ENCODE peak calls at places on chromosomes 16 and 17, in seven cellular contexts. I is mucosa of descending colon; H is stimulated activated CD4-positive, alpha-beta T cell treated with anti-CD3 and anti-CD28 coated beads, Interleukin-1b, Interleukin-23, amount 100 ng/mL, for 1 hour; Z is caudate nucleus; X is SJSA1; B is astrocyte of the spinal cord; P is CD4-positive, alpha-beta T cell. T is an unnamed sample.

GRCh38 chr16:15427648-15428239 is 6.6 kb upstream of the BMERB1 start:
- DNase-seq in I (peak; percentile 80), X (peak; percentile 67), P (peak; percentile 51), H (peak; percentile 34), B (peak; percentile 82), Z (peak; percentile 41), T (peak; percentile 62)

GRCh38 chr16:88577166-88577565 is 7.0 kb downstream of the ZC3H18 start:
- DNase-seq in H (no peak), P (no peak), X (no peak), Z (no peak), B (no peak), I (no peak), T (no peak)

GRCh38 chr17:58046230-58047094 is 36.8 kb upstream of the DYNLL2 start:
- DNase-seq in B (no peak), P (no peak), X (no peak), H (no peak), Z (no peak), I (no peak), T (no peak)

GRCh38 chr17:42045719-42046118 is 4.7 kb downstream of the C17orf113 start:
- DNase-seq in Z (no peak), I (no peak), B (no peak), H (no peak), P (no peak), X (no peak), T (no peak)

GRCh38 chr16:90046971-90047713 is 27.9 kb upstream of the DBNDD1 start:
- DNase-seq in P (no peak), Z (no peak), I (peak; percentile 27), X (peak; percentile 63), H (no peak), B (peak; percentile 41), T (peak; percentile 80)

GRCh38 chr17:45758544-45758943 is 25.6 kb upstream of the CRHR1 start:
- DNase-seq in H (no peak), X (no peak), B (no peak), Z (no peak), I (no peak), P (no peak), T (no peak)

GRCh38 chr17:4499431-4500187 is 928 bp downstream of the SPNS2 start:
- DNase-seq in Z (peak; percentile 24), I (no peak), X (no peak), P (peak; percentile 7), H (no peak), B (no peak), T (no peak)

GRCh38 chr17:49861150-49861884 is 13.4 kb upstream of the TAC4 start:
- DNase-seq in P (peak; percentile 40), X (peak; percentile 48), B (peak; percentile 7), Z (no peak), H (peak; percentile 47), I (peak; percentile 57), T (no peak)

GRCh38 chr17:35519442-35519841 is 18.0 kb downstream of the SLFN12L start:
- DNase-seq in Z (no peak), H (no peak), B (no peak), P (no peak), I (no peak), X (no peak), T (no peak)

GRCh38 chr17:4987767-4988083 is 250 bp upstream of the CAMTA2 start:
- DNase-seq in H (no peak), B (peak; percentile 34), P (no peak), Z (no peak), X (no peak), I (no peak), T (no peak)

GRCh38 chr16:56812884-56813283 is 52.1 kb upstream of the SLC12A3 start:
- DNase-seq in P (no peak), B (peak; percentile 53), Z (no peak), X (no peak), I (no peak), H (no peak), T (no peak)

GRCh38 chr16:50427107-50427506 is 58.3 kb upstream of the BRD7 start:
- DNase-seq in I (no peak), B (no peak), P (no peak), X (no peak), H (no peak), Z (no peak), T (no peak)

GRCh38 chr16:11547517-11547916 is 39.2 kb downstream of the LITAF start:
- DNase-seq in X (no peak), B (no peak), Z (peak; percentile 67), P (no peak), H (no peak), I (no peak), T (no peak)

GRCh38 chr17:6496116-6496481 is 51.8 kb downstream of the PIMREG start:
- DNase-seq in I (no peak), X (no peak), P (no peak), H (no peak), Z (no peak), B (no peak), T (no peak)

GRCh38 chr17:50672831-50673551 is 34.7 kb downstream of the ANKRD40 start:
- DNase-seq in P (no peak), Z (no peak), X (no peak), H (no peak), B (no peak), I (no peak), T (no peak)

GRCh38 chr16:89166696-89167424 is 4.7 kb upstream of the CDH15 start:
- DNase-seq in H (no peak), X (no peak), I (no peak), B (no peak), Z (no peak), P (no peak), T (no peak)

GRCh38 chr16:80628254-80628653 is 87.5 kb downstream of the DYNLRB2 start:
- DNase-seq in I (no peak), X (no peak), P (no peak), H (no peak), Z (no peak), B (no peak), T (no peak)

GRCh38 chr17:79696159-79696982 is 34.4 kb upstream of the ENPP7 start:
- DNase-seq in X (no peak), Z (no peak), B (peak; percentile 3), I (no peak), P (no peak), H (no peak), T (no peak)

GRCh38 chr17:45983614-45984310 is 15.3 kb upstream of the STH start:
- DNase-seq in H (no peak), X (no peak), B (no peak), P (no peak), Z (no peak), I (no peak), T (no peak)

GRCh38 chr16:69089091-69089912 is 16.2 kb upstream of the HAS3 start:
- DNase-seq in X (no peak), B (no peak), H (no peak), P (no peak), Z (peak; percentile 46), I (no peak), T (peak; percentile 40)

GRCh38 chr16:85555549-85556455 is 57.3 kb upstream of the GSE1 start:
- DNase-seq in Z (no peak), X (peak; percentile 43), H (no peak), I (peak; percentile 78), P (no peak), B (peak; percentile 57), T (peak; percentile 55)

GRCh38 chr16:73572135-73572534 is 524.2 kb upstream of the ZFHX3 start:
- DNase-seq in B (no peak), X (no peak), P (no peak), H (no peak), I (peak; percentile 16), Z (no peak), T (peak; percentile 58)

GRCh38 chr17:76511562-76512365 is 10.5 kb upstream of the RHBDF2 start:
- DNase-seq in X (no peak), B (no peak), P (no peak), H (no peak), I (no peak), Z (no peak), T (no peak)

GRCh38 chr17:80012156-80012555 is 23.5 kb downstream of the TBC1D16 start:
- DNase-seq in H (no peak), Z (no peak), X (no peak), I (no peak), B (no peak), P (no peak), T (no peak)

GRCh38 chr17:16923904-16924700 is 47.8 kb downstream of the TNFRSF13B start:
- DNase-seq in B (no peak), Z (no peak), X (no peak), P (no peak), H (no peak), I (no peak), T (peak; percentile 15)

GRCh38 chr16:49550666-49551065 is 177.1 kb downstream of the C16orf78 start:
- DNase-seq in P (no peak), I (no peak), X (no peak), Z (no peak), B (no peak), H (no peak), T (no peak)

GRCh38 chr16:9072806-9073341 is 18.6 kb upstream of the HAPSTR1 start:
- DNase-seq in I (no peak), X (peak; percentile 78), H (no peak), P (no peak), Z (no peak), B (peak; percentile 93), T (no peak)

GRCh38 chr16:30619207-30619606 is 9.0 kb upstream of the ZNF689 start:
- DNase-seq in P (no peak), Z (no peak), I (no peak), X (no peak), B (no peak), H (no peak), T (no peak)

GRCh38 chr17:77734371-77735050 is 224.0 kb upstream of the TNRC6C start:
- DNase-seq in I (peak; percentile 67), H (no peak), X (no peak), P (no peak), B (no peak), Z (peak; percentile 76), T (peak; percentile 53)

GRCh38 chr16:27945233-27945975 is 118.1 kb downstream of the GSG1L start:
- DNase-seq in X (no peak), Z (no peak), H (no peak), I (no peak), P (no peak), B (no peak), T (peak; percentile 9)

GRCh38 chr17:8022358-8023038 is 16.4 kb upstream of the ALOX15B start:
- DNase-seq in B (no peak), Z (no peak), P (no peak), I (no peak), X (no peak), H (no peak), T (no peak)

GRCh38 chr17:75110307-75110937 is 653 bp downstream of the ARMC7 start:
- DNase-seq in B (no peak), Z (no peak), X (no peak), I (peak; percentile 57), H (no peak), P (no peak), T (peak; percentile 47)

GRCh38 chr17:21089145-21089544 is 37.6 kb upstream of the DHRS7B start:
- DNase-seq in I (no peak), Z (no peak), X (peak; percentile 6), B (no peak), H (no peak), P (no peak), T (no peak)

GRCh38 chr16:5175263-5175662 is 77.7 kb upstream of the EEF2KMT start:
- DNase-seq in H (no peak), I (peak; percentile 45), Z (no peak), B (no peak), X (no peak), P (no peak), T (no peak)

GRCh38 chr17:72386619-72387237 is 265.9 kb downstream of the SOX9 start:
- DNase-seq in B (peak; percentile 32), H (no peak), Z (no peak), X (peak; percentile 97), I (no peak), P (no peak), T (no peak)

GRCh38 chr17:32523017-32523680 is 36.4 kb downstream of the CDK5R1 start:
- DNase-seq in B (no peak), H (no peak), X (no peak), P (no peak), Z (no peak), I (peak; percentile 31), T (no peak)

GRCh38 chr16:87412996-87413421 is 20.9 kb downstream of the MAP1LC3B start:
- DNase-seq in B (no peak), H (no peak), I (no peak), Z (no peak), X (no peak), P (no peak), T (no peak)

GRCh38 chr16:89581861-89582563 is 6.5 kb downstream of the CPNE7 start:
- DNase-seq in B (peak; percentile 72), H (no peak), P (no peak), X (no peak), I (peak; percentile 64), Z (no peak), T (peak; percentile 80)

T was measured in stomach.